ENCODE peak calls at places on chromosomes 1 and 21, in four cellular contexts. Q is RWPE1, D is mucosa of descending colon, Y is heart right ventricle. E is an unnamed sample.

GRCh38 chr1:63463248-63463647 is 59.8 kb downstream of the ITGB3BP start:
- DNase-seq in Q (peak; percentile 2), D (no peak), Y (no peak), E (no peak)

GRCh38 chr1:17027900-17028299 is 16.2 kb upstream of the ATP13A2 start:
- DNase-seq in Q (no peak), D (no peak), Y (no peak), E (no peak)

GRCh38 chr1:165235777-165236285 is 120.7 kb downstream of the LMX1A start:
- DNase-seq in Q (no peak), D (no peak), Y (no peak), E (no peak)

GRCh38 chr1:3453891-3454810 is at the start of gene ARHGEF16:
- DNase-seq in Q (peak; percentile 81), D (peak; percentile 93), Y (peak; percentile 61), E (peak; percentile 90)

GRCh38 chr1:20411196-20411980 is 74.6 kb downstream of the CAMK2N1 start:
- DNase-seq in Q (peak; percentile 93), D (no peak), Y (no peak), E (no peak)

GRCh38 chr1:44801491-44802305 is 1.5 kb downstream of the PLK3 start:
- DNase-seq in Q (no peak), D (peak; percentile 38), Y (no peak), E (no peak)

GRCh38 chr1:205442051-205442721 is 13.7 kb downstream of the BLACAT1 start:
- DNase-seq in Q (no peak), D (no peak), Y (no peak), E (no peak)

GRCh38 chr1:210489491-210489890 is 160.8 kb downstream of the HHAT start:
- DNase-seq in Q (no peak), D (no peak), Y (no peak), E (no peak)

GRCh38 chr1:226549937-226550670 is 1.5 kb downstream of the STUM start:
- DNase-seq in Q (peak; percentile 60), D (peak; percentile 72), Y (peak; percentile 52), E (no peak)

GRCh38 chr1:52229494-52229893 is 87.6 kb downstream of the ZFYVE9 start:
- DNase-seq in Q (no peak), D (no peak), Y (no peak), E (no peak)

GRCh38 chr1:167090289-167090942 is at the start of gene GPA33:
- DNase-seq in Q (no peak), D (peak; percentile 86), Y (no peak), E (no peak)

GRCh38 chr1:154714638-154715037 is 106.7 kb upstream of the ADAR start:
- DNase-seq in Q (peak; percentile 33), D (no peak), Y (no peak), E (no peak)

GRCh38 chr1:225469051-225469450 is 41.2 kb upstream of the LBR start:
- DNase-seq in Q (no peak), D (no peak), Y (no peak), E (no peak)

GRCh38 chr1:56133517-56134472 is 445.6 kb downstream of the PLPP3 start:
- DNase-seq in Q (no peak), D (no peak), Y (no peak), E (no peak)

GRCh38 chr1:78383923-78384322 is 106.9 kb upstream of the PTGFR start:
- DNase-seq in Q (no peak), D (no peak), Y (no peak), E (no peak)

GRCh38 chr1:227540170-227541098 is 22.9 kb upstream of the ZNF678 start:
- DNase-seq in Q (no peak), D (peak; percentile 21), Y (no peak), E (no peak)

GRCh38 chr1:217453816-217454215 is 177.1 kb downstream of the GPATCH2 start:
- DNase-seq in Q (no peak), D (no peak), Y (no peak), E (no peak)

GRCh38 chr1:8663090-8663802 is 154.2 kb downstream of the RERE start:
- DNase-seq in Q (no peak), D (no peak), Y (no peak), E (no peak)

GRCh38 chr1:101219919-101220695 is 16.7 kb upstream of the S1PR1 start:
- DNase-seq in Q (no peak), D (no peak), Y (peak; percentile 40), E (no peak)

GRCh38 chr1:1072849-1073742 is 1.0 kb downstream of the RNF223 start:
- DNase-seq in Q (no peak), D (no peak), Y (no peak), E (no peak)

GRCh38 chr21:40507978-40508377 is 339.0 kb downstream of the DSCAM start:
- DNase-seq in Q (peak; percentile 57), D (no peak), Y (no peak), E (no peak)

GRCh38 chr1:17438176-17438976 is 1.1 kb downstream of the RCC2 start:
- DNase-seq in Q (no peak), D (peak; percentile 86), Y (peak; percentile 73), E (peak; percentile 39)

DNA sequence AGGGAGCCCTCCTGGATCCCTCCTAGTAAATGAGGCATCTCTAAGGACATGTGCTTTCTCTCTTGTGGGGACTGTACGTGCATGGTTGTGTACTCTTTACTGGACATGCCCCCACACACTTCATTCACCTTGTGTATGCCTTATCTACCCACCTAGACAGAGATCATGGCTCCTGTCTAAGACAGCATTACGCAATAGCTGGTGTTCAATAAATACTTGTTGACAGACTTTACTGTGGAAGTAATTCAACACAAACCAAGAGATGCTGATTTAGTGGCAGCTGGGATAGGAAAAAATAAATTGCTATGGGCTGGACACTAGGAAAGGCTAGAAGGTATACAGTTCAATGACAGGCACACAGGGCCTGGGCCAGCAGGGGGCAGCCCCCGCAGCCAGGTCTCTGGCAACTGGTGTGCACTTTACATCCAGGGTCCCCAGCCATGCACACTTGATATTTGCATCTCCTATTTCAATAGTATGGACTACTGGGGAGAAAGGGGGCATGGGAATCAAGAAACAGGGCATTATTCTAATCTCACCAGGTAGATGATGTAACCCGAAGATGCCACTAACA is 24.2 kb downstream of the TRABD2B start:
- DNase-seq in Q (no peak), D (no peak), Y (no peak), E (no peak)
- TF ChIP-seq CTCF in Q (no peak), D (no peak), Y (peak; percentile 33), E (peak; percentile 65)

GRCh38 chr1:229251185-229251584 is 19.7 kb upstream of the RAB4A start:
- DNase-seq in Q (no peak), D (no peak), Y (no peak), E (no peak)
- TF ChIP-seq CTCF in Q (no peak), D (no peak), Y (no peak), E (no peak)

GRCh38 chr1:230102472-230102871 is 35.4 kb downstream of the GALNT2 start:
- DNase-seq in Q (no peak), D (no peak), Y (no peak), E (no peak)

GRCh38 chr1:230105245-230105753 is 38.3 kb downstream of the GALNT2 start:
- DNase-seq in Q (no peak), D (no peak), Y (no peak), E (no peak)

GRCh38 chr1:230103341-230104173 is 36.5 kb downstream of the GALNT2 start:
- DNase-seq in Q (no peak), D (no peak), Y (no peak), E (no peak)

GRCh38 chr1:230105754-230106625 is 39.0 kb downstream of the GALNT2 start:
- DNase-seq in Q (peak; percentile 75), D (no peak), Y (no peak), E (no peak)

GRCh38 chr1:230104395-230105244 is 37.6 kb downstream of the GALNT2 start:
- DNase-seq in Q (peak; percentile 98), D (peak; percentile 90), Y (peak; percentile 90), E (no peak)
- TF ChIP-seq CTCF in Q (no peak), D (no peak), Y (no peak), E (no peak)

DNA sequence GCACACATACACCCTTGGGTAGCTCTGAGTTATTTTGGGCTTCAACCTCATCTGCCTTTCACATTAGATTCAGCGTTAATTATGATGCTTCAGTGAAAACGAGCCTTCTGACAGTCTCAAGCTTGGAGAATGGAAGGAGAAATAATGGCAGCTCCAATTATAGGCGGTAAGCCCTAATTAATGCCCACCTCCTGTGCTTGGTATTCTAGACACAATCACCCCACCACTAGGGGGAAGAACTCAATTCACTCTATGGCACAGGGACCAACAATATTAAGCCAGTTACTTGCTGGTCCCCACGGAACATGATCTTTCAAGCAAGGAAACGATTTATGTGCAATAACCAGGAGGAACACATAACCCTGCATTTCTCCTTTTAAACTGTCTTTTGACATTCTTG is 397.9 kb downstream of the BRINP2 start:
- DNase-seq in Q (no peak), D (no peak), Y (no peak), E (no peak)
- TF ChIP-seq CTCF in Q (no peak), D (no peak), Y (no peak), E (peak; percentile 10)

DNA sequence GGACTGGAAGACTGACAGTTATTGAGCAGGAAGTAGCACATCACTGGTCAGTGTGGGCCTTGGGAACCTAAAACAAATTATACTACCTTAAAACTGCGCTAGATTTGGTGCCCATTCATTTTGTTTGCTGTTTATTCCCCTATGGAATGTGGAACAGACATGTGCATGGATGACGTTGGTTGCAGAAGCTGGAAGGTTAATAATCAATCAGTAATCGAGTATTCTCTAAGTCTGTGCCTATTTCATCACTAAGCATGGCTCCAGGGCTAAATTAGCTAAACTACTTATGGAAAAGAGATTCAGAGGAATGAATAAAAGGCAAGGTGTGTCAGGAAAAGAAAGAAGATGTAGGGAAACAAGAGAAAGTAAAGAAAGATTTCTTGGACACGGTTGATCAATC is 33.5 kb upstream of the DPT start:
- DNase-seq in Q (no peak), D (no peak), Y (no peak), E (no peak)
- TF ChIP-seq CTCF in Q (no peak), D (no peak), Y (no peak), E (no peak)

GRCh38 chr1:59779949-59780348 is 34.8 kb upstream of the HOOK1 start:
- DNase-seq in Q (no peak), D (no peak), Y (no peak), E (no peak)
- TF ChIP-seq CTCF in Q (no peak), D (no peak), Y (no peak), E (peak; percentile 45)